ENCODE peak calls at places on chromosomes 6 and 20, in ten cellular contexts. Y, F, U, M, R, C, Q, H, G and J are unnamed samples.

GRCh38 chr20:62955519-62956386 is 3.2 kb downstream of the SLC17A9 start:
- DNase-seq in Y (no peak), F (no peak), U (no peak), M (no peak), R (peak; percentile 40), C (no peak), Q (no peak), H (no peak), G (no peak), J (no peak)

GRCh38 chr6:34143884-34144580 is 1.9 kb downstream of the GRM4 start:
- DNase-seq in Y (peak; percentile 35), F (peak; percentile 25), U (peak; percentile 12), M (no peak), R (peak; percentile 38), C (peak; percentile 44), Q (no peak), H (peak; percentile 71), G (no peak), J (peak; percentile 54)

GRCh38 chr6:77633993-77634392 is 18.8 kb upstream of the MEI4 start:
- DNase-seq in Y (no peak), F (no peak), U (no peak), M (no peak), R (no peak), C (no peak), Q (no peak), H (no peak), G (no peak), J (no peak)

GRCh38 chr20:52137850-52138249 is 53.7 kb downstream of the ZFP64 start:
- DNase-seq in Y (no peak), F (no peak), U (no peak), M (no peak), R (no peak), C (no peak), Q (no peak), H (no peak), G (no peak), J (no peak)

GRCh38 chr20:3227511-3227910 is 11.5 kb downstream of the SLC4A11 start:
- DNase-seq in Y (no peak), F (no peak), U (no peak), M (no peak), R (no peak), C (no peak), Q (no peak), H (no peak), G (no peak), J (no peak)

GRCh38 chr6:107767637-107768036 is 56.5 kb downstream of the SCML4 start:
- DNase-seq in Y (no peak), F (no peak), U (no peak), M (no peak), R (no peak), C (no peak), Q (no peak), H (no peak), G (no peak), J (no peak)

GRCh38 chr6:135576055-135576454 is 78.5 kb upstream of the AHI1 start:
- DNase-seq in Y (no peak), F (no peak), U (no peak), M (no peak), R (no peak), C (no peak), Q (no peak), H (peak; percentile 98), G (peak; percentile 56), J (no peak)

GRCh38 chr6:31581511-31582229 is 554 bp downstream of the LTB start:
- DNase-seq in Y (no peak), F (no peak), U (no peak), M (no peak), R (no peak), C (no peak), Q (no peak), H (no peak), G (no peak), J (no peak)

GRCh38 chr6:37779902-37780628 is 39.5 kb upstream of the ZFAND3 start:
- DNase-seq in Y (no peak), F (no peak), U (no peak), M (no peak), R (no peak), C (no peak), Q (no peak), H (no peak), G (no peak), J (no peak)

GRCh38 chr6:74731204-74731603 is 474.6 kb downstream of the COL12A1 start:
- DNase-seq in Y (no peak), F (no peak), U (no peak), M (no peak), R (no peak), C (no peak), Q (no peak), H (no peak), G (no peak), J (no peak)

GRCh38 chr6:4401408-4402367 is 266.3 kb upstream of the ECI2 start:
- DNase-seq in Y (no peak), F (no peak), U (no peak), M (no peak), R (no peak), C (no peak), Q (no peak), H (no peak), G (no peak), J (no peak)

GRCh38 chr20:37528442-37529213 is 952 bp upstream of the BLCAP start:
- DNase-seq in Y (no peak), F (no peak), U (no peak), M (no peak), R (no peak), C (no peak), Q (no peak), H (no peak), G (no peak), J (no peak)

GRCh38 chr6:107965746-107966145 is 7.7 kb upstream of the SEC63 start:
- DNase-seq in Y (no peak), F (no peak), U (no peak), M (no peak), R (no peak), C (no peak), Q (no peak), H (no peak), G (peak; percentile 58), J (no peak)

GRCh38 chr6:43764767-43765166 is 5.2 kb upstream of the VEGFA start:
- DNase-seq in Y (no peak), F (no peak), U (no peak), M (no peak), R (peak; percentile 37), C (no peak), Q (no peak), H (no peak), G (no peak), J (no peak)

GRCh38 chr20:11838076-11838636 is 79.5 kb upstream of the BTBD3 start:
- DNase-seq in Y (no peak), F (no peak), U (no peak), M (no peak), R (no peak), C (no peak), Q (no peak), H (no peak), G (no peak), J (no peak)

GRCh38 chr6:37576336-37576737 is 76.6 kb upstream of the CCDC167 start:
- DNase-seq in Y (no peak), F (no peak), U (no peak), M (no peak), R (no peak), C (peak; percentile 83), Q (no peak), H (no peak), G (peak; percentile 29), J (no peak)

GRCh38 chr6:90463359-90463758 is 123.5 kb downstream of the MAP3K7 start:
- DNase-seq in Y (no peak), F (no peak), U (no peak), M (no peak), R (no peak), C (no peak), Q (no peak), H (no peak), G (no peak), J (no peak)

GRCh38 chr6:14747881-14748520 is 497.9 kb upstream of the JARID2 start:
- DNase-seq in Y (no peak), F (no peak), U (no peak), M (no peak), R (no peak), C (no peak), Q (no peak), H (no peak), G (peak; percentile 61), J (no peak)

GRCh38 chr6:169169375-169169774 is 84.3 kb downstream of the THBS2 start:
- DNase-seq in Y (no peak), F (no peak), U (no peak), M (no peak), R (no peak), C (no peak), Q (no peak), H (no peak), G (no peak), J (no peak)

GRCh38 chr6:168158280-168158979 is 79.4 kb upstream of the FRMD1 start:
- DNase-seq in Y (no peak), F (no peak), U (no peak), M (no peak), R (no peak), C (no peak), Q (no peak), H (peak; percentile 91), G (no peak), J (no peak)

GRCh38 chr6:23964865-23965264 is 161.2 kb upstream of the NRSN1 start:
- DNase-seq in Y (no peak), F (no peak), U (no peak), M (no peak), R (no peak), C (no peak), Q (no peak), H (no peak), G (no peak), J (no peak)

GRCh38 chr20:58209652-58210397 is 18.6 kb downstream of the ANKRD60 start:
- DNase-seq in Y (peak; percentile 51), F (peak; percentile 88), U (peak; percentile 88), M (peak; percentile 71), R (peak; percentile 75), C (peak; percentile 63), Q (peak; percentile 66), H (peak; percentile 65), G (no peak), J (peak; percentile 83)

GRCh38 chr20:48986899-48987298 is 59.2 kb upstream of the CSE1L start:
- DNase-seq in Y (no peak), F (no peak), U (no peak), M (no peak), R (no peak), C (peak; percentile 10), Q (no peak), H (no peak), G (no peak), J (no peak)

GRCh38 chr6:84768442-84769174 is 4.2 kb upstream of the TBX18 start:
- DNase-seq in Y (no peak), F (no peak), U (no peak), M (no peak), R (no peak), C (no peak), Q (no peak), H (no peak), G (no peak), J (no peak)

GRCh38 chr20:19992996-19993908 is 23.9 kb upstream of the NAA20 start:
- DNase-seq in Y (no peak), F (no peak), U (no peak), M (no peak), R (no peak), C (peak; percentile 96), Q (no peak), H (no peak), G (peak; percentile 90), J (no peak)

GRCh38 chr6:168756009-168756634 is 315.1 kb downstream of the SMOC2 start:
- DNase-seq in Y (no peak), F (no peak), U (no peak), M (no peak), R (no peak), C (no peak), Q (no peak), H (no peak), G (no peak), J (no peak)